ENCODE peak calls at places on chromosomes 2 and 18, in nine cellular contexts. Q is HFFc6; C is T1000; J is nephron progenitor cell; K is activated gamma-delta T cell treated with anti-CD3 and anti-CD28 coated beads, Interleukin-2, amount 50 U/mL, for 16 hours; O is activated CD4-positive, alpha-beta T cell treated with anti-CD3 and anti-CD28 coated beads, Interleukin-2, amount 10 ng/mL, durations not matched to agents 7 days and 5 days; W is NCI-H82; X is heart left ventricle; Y is CD4-positive, alpha-beta T cell. U is an unnamed sample.

GRCh38 chr18:58229162-58229561 is 185.1 kb downstream of the NEDD4L start:
- DNase-seq in Q (no peak), C (no peak), J (no peak), K (no peak), O (no peak), W (peak), X (no peak), Y (no peak), U (no peak)

GRCh38 chr18:61329398-61329797 is 3.8 kb upstream of the CDH20 start:
- DNase-seq in Q (no peak), C (no peak), J (no peak), K (no peak), O (no peak), W (no peak), X (no peak), Y (no peak), U (no peak)

GRCh38 chr2:137117385-137117784 is 352.0 kb downstream of the THSD7B start:
- DNase-seq in Q (peak), C (no peak), J (no peak), K (no peak), O (no peak), W (no peak), X (no peak), Y (no peak), U (no peak)

GRCh38 chr18:5418985-5419495 is 123.5 kb upstream of the ZBTB14 start:
- DNase-seq in Q (no peak), C (no peak), J (no peak), K (no peak), O (no peak), W (no peak), X (no peak), Y (no peak), U (no peak)

GRCh38 chr2:68031043-68031442 is 31.8 kb downstream of the C1D start:
- DNase-seq in Q (no peak), C (no peak), J (no peak), K (no peak), O (no peak), W (no peak), X (no peak), Y (no peak), U (no peak)

GRCh38 chr2:239966029-239966847 is 58.9 kb downstream of the NDUFA10 start:
- DNase-seq in Q (no peak), C (no peak), J (no peak), K (no peak), O (no peak), W (no peak), X (peak), Y (no peak), U (no peak)

GRCh38 chr2:44926957-44927356 is 14.5 kb upstream of the SIX3 start:
- DNase-seq in Q (no peak), C (no peak), J (no peak), K (no peak), O (no peak), W (no peak), X (no peak), Y (no peak), U (no peak)

GRCh38 chr2:144834954-144835633 is 315.2 kb upstream of the ZEB2 start:
- DNase-seq in Q (peak), C (no peak), J (no peak), K (no peak), O (no peak), W (peak), X (peak), Y (no peak), U (peak)

U was measured in astrocyte of the hippocampus.